ENCODE peak calls at places on chromosomes 4 and X, in nine cellular contexts. One of them, this sample, is unnamed.

GRCh38 chr4:73740353-73740778 is at the start of gene CXCL8:
- DNase-seq in ACHN: peak
- DNase-seq in NCI-H1694: no peak
- DNase-seq in tibial nerve: peak
- DNase-seq in NCI-H1048: no peak
- DNase-seq in activated CD4-positive, alpha-beta T cell treated with anti-CD3 and anti-CD28 coated beads for 24 hours: no peak
- DNase-seq in stromal cell of bone marrow: peak
- DNase-seq in activated CD4-positive, CD25-positive, alpha-beta regulatory T cell: no peak
- DNase-seq in globus pallidus: peak
- DNase-seq in this sample: peak

GRCh38 chr4:1209821-1210220 is 37.4 kb upstream of the SPON2 start:
- DNase-seq in stromal cell of bone marrow: peak
- DNase-seq in ACHN: no peak
- DNase-seq in NCI-H1694: no peak
- DNase-seq in globus pallidus: peak
- DNase-seq in activated CD4-positive, alpha-beta T cell treated with anti-CD3 and anti-CD28 coated beads for 24 hours: no peak
- DNase-seq in NCI-H1048: no peak
- DNase-seq in tibial nerve: peak
- DNase-seq in activated CD4-positive, CD25-positive, alpha-beta regulatory T cell: no peak
- DNase-seq in this sample: peak

GRCh38 chr4:112152496-112152895 is 7.2 kb downstream of the FAM241A start:
- DNase-seq in globus pallidus: no peak
- DNase-seq in NCI-H1048: no peak
- DNase-seq in ACHN: no peak
- DNase-seq in activated CD4-positive, CD25-positive, alpha-beta regulatory T cell: no peak
- DNase-seq in tibial nerve: no peak
- DNase-seq in activated CD4-positive, alpha-beta T cell treated with anti-CD3 and anti-CD28 coated beads for 24 hours: no peak
- DNase-seq in NCI-H1694: no peak
- DNase-seq in stromal cell of bone marrow: no peak
- DNase-seq in this sample: no peak

GRCh38 chrX:53261573-53261972 is 19.8 kb downstream of the IQSEC2 start:
- DNase-seq in NCI-H1694: no peak
- DNase-seq in NCI-H1048: no peak
- DNase-seq in stromal cell of bone marrow: no peak
- DNase-seq in activated CD4-positive, alpha-beta T cell treated with anti-CD3 and anti-CD28 coated beads for 24 hours: no peak
- DNase-seq in globus pallidus: no peak
- DNase-seq in activated CD4-positive, CD25-positive, alpha-beta regulatory T cell: no peak
- DNase-seq in ACHN: no peak
- DNase-seq in tibial nerve: no peak
- DNase-seq in this sample: peak

GRCh38 chrX:123976671-123977316 is 15.3 kb downstream of the STAG2 start:
- DNase-seq in NCI-H1694: peak
- DNase-seq in stromal cell of bone marrow: no peak
- DNase-seq in tibial nerve: no peak
- DNase-seq in globus pallidus: peak
- DNase-seq in activated CD4-positive, alpha-beta T cell treated with anti-CD3 and anti-CD28 coated beads for 24 hours: no peak
- DNase-seq in activated CD4-positive, CD25-positive, alpha-beta regulatory T cell: no peak
- DNase-seq in NCI-H1048: no peak
- DNase-seq in ACHN: peak
- DNase-seq in this sample: peak

GRCh38 chr4:72767903-72768817 is 199.1 kb upstream of the ADAMTS3 start:
- DNase-seq in activated CD4-positive, CD25-positive, alpha-beta regulatory T cell: no peak
- DNase-seq in ACHN: peak
- DNase-seq in activated CD4-positive, alpha-beta T cell treated with anti-CD3 and anti-CD28 coated beads for 24 hours: no peak
- DNase-seq in NCI-H1694: no peak
- DNase-seq in NCI-H1048: no peak
- DNase-seq in tibial nerve: no peak
- DNase-seq in globus pallidus: no peak
- DNase-seq in stromal cell of bone marrow: peak
- DNase-seq in this sample: peak

GRCh38 chr4:121380448-121381147 is at the start of gene QRFPR:
- DNase-seq in ACHN: peak
- DNase-seq in activated CD4-positive, CD25-positive, alpha-beta regulatory T cell: no peak
- DNase-seq in stromal cell of bone marrow: no peak
- DNase-seq in NCI-H1048: no peak
- DNase-seq in tibial nerve: no peak
- DNase-seq in activated CD4-positive, alpha-beta T cell treated with anti-CD3 and anti-CD28 coated beads for 24 hours: no peak
- DNase-seq in globus pallidus: no peak
- DNase-seq in NCI-H1694: no peak
- DNase-seq in this sample: no peak

GRCh38 chrX:43958529-43958928 is 14.7 kb downstream of the NDP start:
- DNase-seq in activated CD4-positive, CD25-positive, alpha-beta regulatory T cell: no peak
- DNase-seq in stromal cell of bone marrow: peak
- DNase-seq in activated CD4-positive, alpha-beta T cell treated with anti-CD3 and anti-CD28 coated beads for 24 hours: no peak
- DNase-seq in ACHN: peak
- DNase-seq in NCI-H1048: peak
- DNase-seq in tibial nerve: peak
- DNase-seq in globus pallidus: peak
- DNase-seq in NCI-H1694: peak
- DNase-seq in this sample: peak

GRCh38 chrX:37786666-37787337 is 6.9 kb downstream of the CYBB start:
- DNase-seq in tibial nerve: no peak
- DNase-seq in NCI-H1048: no peak
- DNase-seq in globus pallidus: no peak
- DNase-seq in NCI-H1694: no peak
- DNase-seq in stromal cell of bone marrow: no peak
- DNase-seq in ACHN: no peak
- DNase-seq in activated CD4-positive, alpha-beta T cell treated with anti-CD3 and anti-CD28 coated beads for 24 hours: no peak
- DNase-seq in activated CD4-positive, CD25-positive, alpha-beta regulatory T cell: no peak
- DNase-seq in this sample: no peak

GRCh38 chr4:175998782-175999181 is 66.9 kb upstream of the WDR17 start:
- DNase-seq in ACHN: peak
- DNase-seq in globus pallidus: no peak
- DNase-seq in NCI-H1048: no peak
- DNase-seq in tibial nerve: no peak
- DNase-seq in activated CD4-positive, alpha-beta T cell treated with anti-CD3 and anti-CD28 coated beads for 24 hours: no peak
- DNase-seq in NCI-H1694: no peak
- DNase-seq in activated CD4-positive, CD25-positive, alpha-beta regulatory T cell: no peak
- DNase-seq in stromal cell of bone marrow: no peak
- DNase-seq in this sample: no peak

GRCh38 chrX:1524874-1525582 is 12.0 kb downstream of the P2RY8 start:
- DNase-seq in ACHN: no peak
- DNase-seq in globus pallidus: no peak
- DNase-seq in activated CD4-positive, CD25-positive, alpha-beta regulatory T cell: no peak
- DNase-seq in tibial nerve: no peak
- DNase-seq in activated CD4-positive, alpha-beta T cell treated with anti-CD3 and anti-CD28 coated beads for 24 hours: no peak
- DNase-seq in NCI-H1694: no peak
- DNase-seq in stromal cell of bone marrow: no peak
- DNase-seq in NCI-H1048: no peak
- DNase-seq in this sample: no peak

GRCh38 chr4:158799013-158799770 is 30.4 kb downstream of the FNIP2 start:
- DNase-seq in activated CD4-positive, alpha-beta T cell treated with anti-CD3 and anti-CD28 coated beads for 24 hours: no peak
- DNase-seq in ACHN: peak
- DNase-seq in NCI-H1694: no peak
- DNase-seq in activated CD4-positive, CD25-positive, alpha-beta regulatory T cell: no peak
- DNase-seq in NCI-H1048: no peak
- DNase-seq in stromal cell of bone marrow: no peak
- DNase-seq in tibial nerve: no peak
- DNase-seq in globus pallidus: no peak
- DNase-seq in this sample: no peak

GRCh38 chrX:1442724-1443367 is 9.9 kb downstream of the ASMTL start:
- DNase-seq in globus pallidus: no peak
- DNase-seq in tibial nerve: no peak
- DNase-seq in stromal cell of bone marrow: no peak
- DNase-seq in NCI-H1694: no peak
- DNase-seq in NCI-H1048: no peak
- DNase-seq in activated CD4-positive, CD25-positive, alpha-beta regulatory T cell: no peak
- DNase-seq in activated CD4-positive, alpha-beta T cell treated with anti-CD3 and anti-CD28 coated beads for 24 hours: no peak
- DNase-seq in ACHN: no peak
- DNase-seq in this sample: no peak

GRCh38 chr4:70666369-70666768 is at the start of gene JCHAIN:
- DNase-seq in stromal cell of bone marrow: no peak
- DNase-seq in NCI-H1694: no peak
- DNase-seq in activated CD4-positive, CD25-positive, alpha-beta regulatory T cell: no peak
- DNase-seq in globus pallidus: no peak
- DNase-seq in tibial nerve: no peak
- DNase-seq in NCI-H1048: no peak
- DNase-seq in ACHN: no peak
- DNase-seq in activated CD4-positive, alpha-beta T cell treated with anti-CD3 and anti-CD28 coated beads for 24 hours: no peak
- DNase-seq in this sample: no peak

GRCh38 chrX:138710311-138710791 is 1.2 kb downstream of the FGF13 start:
- DNase-seq in globus pallidus: no peak
- DNase-seq in NCI-H1048: no peak
- DNase-seq in ACHN: no peak
- DNase-seq in activated CD4-positive, CD25-positive, alpha-beta regulatory T cell: no peak
- DNase-seq in NCI-H1694: no peak
- DNase-seq in activated CD4-positive, alpha-beta T cell treated with anti-CD3 and anti-CD28 coated beads for 24 hours: no peak
- DNase-seq in tibial nerve: no peak
- DNase-seq in stromal cell of bone marrow: no peak
- DNase-seq in this sample: peak

GRCh38 chrX:3501833-3502535 is 155.5 kb upstream of the MXRA5 start:
- DNase-seq in NCI-H1048: no peak
- DNase-seq in stromal cell of bone marrow: no peak
- DNase-seq in activated CD4-positive, alpha-beta T cell treated with anti-CD3 and anti-CD28 coated beads for 24 hours: no peak
- DNase-seq in globus pallidus: no peak
- DNase-seq in tibial nerve: no peak
- DNase-seq in NCI-H1694: peak
- DNase-seq in activated CD4-positive, CD25-positive, alpha-beta regulatory T cell: no peak
- DNase-seq in ACHN: no peak
- DNase-seq in this sample: peak

GRCh38 chrX:132662844-132663243 is 174.0 kb upstream of the MBNL3 start:
- DNase-seq in activated CD4-positive, alpha-beta T cell treated with anti-CD3 and anti-CD28 coated beads for 24 hours: no peak
- DNase-seq in globus pallidus: no peak
- DNase-seq in stromal cell of bone marrow: no peak
- DNase-seq in tibial nerve: no peak
- DNase-seq in NCI-H1048: no peak
- DNase-seq in NCI-H1694: no peak
- DNase-seq in activated CD4-positive, CD25-positive, alpha-beta regulatory T cell: no peak
- DNase-seq in ACHN: no peak
- DNase-seq in this sample: no peak

GRCh38 chrX:66872771-66873170 is 233.9 kb upstream of the EDA2R start:
- DNase-seq in stromal cell of bone marrow: no peak
- DNase-seq in activated CD4-positive, alpha-beta T cell treated with anti-CD3 and anti-CD28 coated beads for 24 hours: no peak
- DNase-seq in tibial nerve: no peak
- DNase-seq in globus pallidus: no peak
- DNase-seq in NCI-H1694: no peak
- DNase-seq in ACHN: no peak
- DNase-seq in activated CD4-positive, CD25-positive, alpha-beta regulatory T cell: no peak
- DNase-seq in NCI-H1048: no peak
- DNase-seq in this sample: no peak

GRCh38 chr4:52192697-52193096 is 141.6 kb downstream of the SPATA18 start:
- DNase-seq in stromal cell of bone marrow: peak
- DNase-seq in activated CD4-positive, CD25-positive, alpha-beta regulatory T cell: no peak
- DNase-seq in tibial nerve: no peak
- DNase-seq in activated CD4-positive, alpha-beta T cell treated with anti-CD3 and anti-CD28 coated beads for 24 hours: no peak
- DNase-seq in ACHN: no peak
- DNase-seq in globus pallidus: no peak
- DNase-seq in NCI-H1694: no peak
- DNase-seq in NCI-H1048: no peak
- DNase-seq in this sample: no peak

GRCh38 chr4:139785356-139785755 is 119.7 kb downstream of the MGST2 start:
- DNase-seq in NCI-H1048: no peak
- DNase-seq in stromal cell of bone marrow: no peak
- DNase-seq in NCI-H1694: no peak
- DNase-seq in ACHN: no peak
- DNase-seq in tibial nerve: no peak
- DNase-seq in activated CD4-positive, CD25-positive, alpha-beta regulatory T cell: no peak
- DNase-seq in globus pallidus: no peak
- DNase-seq in activated CD4-positive, alpha-beta T cell treated with anti-CD3 and anti-CD28 coated beads for 24 hours: no peak
- DNase-seq in this sample: peak

GRCh38 chr4:168440442-168441264 is 39.6 kb downstream of the DDX60L start:
- DNase-seq in tibial nerve: no peak
- DNase-seq in stromal cell of bone marrow: peak
- DNase-seq in activated CD4-positive, alpha-beta T cell treated with anti-CD3 and anti-CD28 coated beads for 24 hours: no peak
- DNase-seq in globus pallidus: no peak
- DNase-seq in activated CD4-positive, CD25-positive, alpha-beta regulatory T cell: no peak
- DNase-seq in NCI-H1048: no peak
- DNase-seq in ACHN: peak
- DNase-seq in NCI-H1694: no peak
- DNase-seq in this sample: no peak

GRCh38 chr4:88791274-88791673 is 93.6 kb upstream of the NAP1L5 start:
- DNase-seq in NCI-H1048: no peak
- DNase-seq in globus pallidus: no peak
- DNase-seq in ACHN: peak
- DNase-seq in tibial nerve: no peak
- DNase-seq in NCI-H1694: no peak
- DNase-seq in activated CD4-positive, CD25-positive, alpha-beta regulatory T cell: no peak
- DNase-seq in stromal cell of bone marrow: no peak
- DNase-seq in activated CD4-positive, alpha-beta T cell treated with anti-CD3 and anti-CD28 coated beads for 24 hours: no peak
- DNase-seq in this sample: no peak

GRCh38 chrX:39854772-39855747 is 242.7 kb downstream of the BCOR start:
- DNase-seq in stromal cell of bone marrow: no peak
- DNase-seq in NCI-H1694: no peak
- DNase-seq in activated CD4-positive, alpha-beta T cell treated with anti-CD3 and anti-CD28 coated beads for 24 hours: peak
- DNase-seq in activated CD4-positive, CD25-positive, alpha-beta regulatory T cell: peak
- DNase-seq in tibial nerve: no peak
- DNase-seq in globus pallidus: no peak
- DNase-seq in ACHN: no peak
- DNase-seq in NCI-H1048: no peak
- DNase-seq in this sample: no peak

GRCh38 chr4:91688413-91688812 is 615.4 kb upstream of the GRID2 start:
- DNase-seq in activated CD4-positive, alpha-beta T cell treated with anti-CD3 and anti-CD28 coated beads for 24 hours: no peak
- DNase-seq in NCI-H1694: no peak
- DNase-seq in globus pallidus: no peak
- DNase-seq in ACHN: no peak
- DNase-seq in activated CD4-positive, CD25-positive, alpha-beta regulatory T cell: no peak
- DNase-seq in NCI-H1048: no peak
- DNase-seq in tibial nerve: no peak
- DNase-seq in stromal cell of bone marrow: no peak
- DNase-seq in this sample: no peak

GRCh38 chr4:83109480-83110221 is 4.9 kb downstream of the PLAC8 start:
- DNase-seq in NCI-H1048: no peak
- DNase-seq in stromal cell of bone marrow: no peak
- DNase-seq in activated CD4-positive, alpha-beta T cell treated with anti-CD3 and anti-CD28 coated beads for 24 hours: peak
- DNase-seq in globus pallidus: no peak
- DNase-seq in activated CD4-positive, CD25-positive, alpha-beta regulatory T cell: peak
- DNase-seq in tibial nerve: no peak
- DNase-seq in NCI-H1694: peak
- DNase-seq in ACHN: peak
- DNase-seq in this sample: no peak

GRCh38 chrX:1592128-1592862 is 891 bp downstream of the AKAP17A start:
- DNase-seq in NCI-H1694: no peak
- DNase-seq in ACHN: no peak
- DNase-seq in NCI-H1048: no peak
- DNase-seq in activated CD4-positive, alpha-beta T cell treated with anti-CD3 and anti-CD28 coated beads for 24 hours: no peak
- DNase-seq in globus pallidus: no peak
- DNase-seq in tibial nerve: no peak
- DNase-seq in activated CD4-positive, CD25-positive, alpha-beta regulatory T cell: no peak
- DNase-seq in stromal cell of bone marrow: no peak
- DNase-seq in this sample: no peak

GRCh38 chrX:120514236-120514635 is 45.1 kb upstream of the LAMP2 start:
- DNase-seq in NCI-H1048: no peak
- DNase-seq in stromal cell of bone marrow: no peak
- DNase-seq in tibial nerve: no peak
- DNase-seq in globus pallidus: no peak
- DNase-seq in activated CD4-positive, alpha-beta T cell treated with anti-CD3 and anti-CD28 coated beads for 24 hours: no peak
- DNase-seq in activated CD4-positive, CD25-positive, alpha-beta regulatory T cell: no peak
- DNase-seq in ACHN: peak
- DNase-seq in NCI-H1694: peak
- DNase-seq in this sample: no peak

GRCh38 chr4:76738081-76738931 is 159.6 kb downstream of the SOWAHB start:
- DNase-seq in activated CD4-positive, CD25-positive, alpha-beta regulatory T cell: no peak
- DNase-seq in activated CD4-positive, alpha-beta T cell treated with anti-CD3 and anti-CD28 coated beads for 24 hours: peak
- DNase-seq in globus pallidus: no peak
- DNase-seq in stromal cell of bone marrow: peak
- DNase-seq in ACHN: no peak
- DNase-seq in NCI-H1694: no peak
- DNase-seq in tibial nerve: no peak
- DNase-seq in NCI-H1048: no peak
- DNase-seq in this sample: no peak

GRCh38 chr4:127832585-127832984 is 48.1 kb upstream of the PLK4 start:
- DNase-seq in stromal cell of bone marrow: no peak
- DNase-seq in globus pallidus: peak
- DNase-seq in ACHN: no peak
- DNase-seq in NCI-H1048: no peak
- DNase-seq in activated CD4-positive, CD25-positive, alpha-beta regulatory T cell: no peak
- DNase-seq in tibial nerve: no peak
- DNase-seq in NCI-H1694: no peak
- DNase-seq in activated CD4-positive, alpha-beta T cell treated with anti-CD3 and anti-CD28 coated beads for 24 hours: no peak
- DNase-seq in this sample: no peak

GRCh38 chr4:183249854-183250253 is 70.2 kb downstream of the CLDN22 start:
- DNase-seq in NCI-H1694: no peak
- DNase-seq in NCI-H1048: no peak
- DNase-seq in tibial nerve: no peak
- DNase-seq in ACHN: peak
- DNase-seq in activated CD4-positive, CD25-positive, alpha-beta regulatory T cell: no peak
- DNase-seq in activated CD4-positive, alpha-beta T cell treated with anti-CD3 and anti-CD28 coated beads for 24 hours: no peak
- DNase-seq in globus pallidus: peak
- DNase-seq in stromal cell of bone marrow: no peak
- DNase-seq in this sample: peak

GRCh38 chr4:89586864-89587263 is 250.1 kb downstream of the SNCA start:
- DNase-seq in activated CD4-positive, CD25-positive, alpha-beta regulatory T cell: no peak
- DNase-seq in stromal cell of bone marrow: peak
- DNase-seq in globus pallidus: peak
- DNase-seq in tibial nerve: no peak
- DNase-seq in activated CD4-positive, alpha-beta T cell treated with anti-CD3 and anti-CD28 coated beads for 24 hours: no peak
- DNase-seq in NCI-H1048: no peak
- DNase-seq in NCI-H1694: no peak
- DNase-seq in ACHN: peak
- DNase-seq in this sample: peak

This sample was measured in Ammon's horn.